ENCODE peak calls at places on chromosome 4, in ten cellular contexts. K is mucosa of descending colon; F is left cardiac atrium; V is Panc1; H is heart right ventricle; J is T-cell; E is activated CD8-positive, alpha-beta memory T cell treated with anti-CD3 and anti-CD28 coated beads, Interleukin-2, amount 10 ng/mL, durations not matched to agents 7 days and 5 days; A is esophagus mucosa; B is heart left ventricle; P is left lung. O is an unnamed sample.

GRCh38 chr4:81465668-81466357 is 5.9 kb downstream of the RASGEF1B start:
- ATAC-seq in P (no peak), E (no peak), J (no peak), F (no peak), B (no peak), A (no peak), V (no peak), H (no peak), K (peak), O (no peak)

GRCh38 chr4:102168580-102168979 is 176.7 kb downstream of the SLC39A8 start:
- ATAC-seq in A (no peak), P (no peak), F (no peak), B (no peak), V (no peak), H (no peak), J (no peak), K (no peak), E (no peak), O (no peak)

GRCh38 chr4:1463088-1463926 is 57.1 kb upstream of the NKX1-1 start:
- ATAC-seq in F (peak), J (no peak), V (no peak), E (no peak), P (no peak), A (no peak), K (no peak), B (no peak), H (no peak), O (no peak)

GRCh38 chr4:98642991-98643426 is 15.4 kb downstream of the TSPAN5 start:
- ATAC-seq in B (no peak), A (peak), E (peak), V (peak), J (no peak), F (no peak), K (peak), H (no peak), P (peak), O (peak)

GRCh38 chr4:48862038-48862437 is 31.1 kb downstream of the OCIAD1 start:
- ATAC-seq in A (no peak), H (no peak), E (no peak), J (no peak), K (no peak), P (no peak), F (no peak), B (no peak), V (no peak), O (no peak)

GRCh38 chr4:2817701-2818350 is 24.9 kb downstream of the SH3BP2 start:
- ATAC-seq in K (peak), F (peak), E (peak), H (no peak), P (peak), B (no peak), A (peak), J (peak), V (no peak), O (peak)

GRCh38 chr4:37892641-37893040 is 1.8 kb downstream of the TBC1D1 start:
- ATAC-seq in V (no peak), E (peak), B (no peak), P (peak), A (no peak), K (no peak), F (no peak), J (peak), H (no peak), O (peak)

GRCh38 chr4:69057620-69058409 is 38.5 kb upstream of the UGT2B7 start:
- ATAC-seq in H (no peak), P (peak), B (no peak), F (no peak), A (peak), J (no peak), V (no peak), E (no peak), K (peak), O (no peak)

GRCh38 chr4:86472377-86473019 is 112.6 kb upstream of the MAPK10 start:
- ATAC-seq in H (no peak), B (no peak), J (no peak), P (no peak), V (no peak), K (no peak), A (no peak), F (no peak), E (no peak), O (no peak)

GRCh38 chr4:155974476-155974749 is 20.7 kb upstream of the CTSO start:
- ATAC-seq in V (no peak), K (no peak), E (no peak), P (no peak), F (no peak), B (no peak), J (no peak), H (no peak), A (no peak), O (no peak)

GRCh38 chr4:60463846-60464502 is 736.2 kb upstream of the ADGRL3 start:
- ATAC-seq in F (no peak), H (no peak), P (peak), J (no peak), K (no peak), B (no peak), A (no peak), E (no peak), V (no peak), O (no peak)

GRCh38 chr4:6658204-6658585 is 17.7 kb downstream of the MRFAP1 start:
- ATAC-seq in E (no peak), H (peak), K (peak), P (no peak), F (peak), V (peak), J (no peak), B (no peak), A (no peak), O (peak)